ENCODE peak calls at places on chromosomes 11 and 22, in nine cellular contexts. N is AG20443, P is GM23248, S is HT1080, D is putamen, H is KG1, K is HTR-8/SVneo, W is kidney tubule cell, C is substantia nigra. A is an unnamed sample.

GRCh38 chr22:23089633-23090032 is 19.3 kb downstream of the GNAZ start:
- DNase-seq in N (no peak), P (no peak), S (no peak), D (no peak), H (no peak), K (no peak), W (no peak), C (no peak), A (no peak)

GRCh38 chr11:123182101-123182500 is 12.9 kb downstream of the CLMP start:
- DNase-seq in N (no peak), P (peak), S (no peak), D (no peak), H (no peak), K (no peak), W (no peak), C (no peak), A (no peak)

GRCh38 chr22:49976439-49977175 is 16.0 kb downstream of the PIM3 start:
- DNase-seq in N (no peak), P (no peak), S (no peak), D (peak), H (no peak), K (no peak), W (no peak), C (no peak), A (no peak)

GRCh38 chr22:37631448-37632173 is 7.9 kb upstream of the SH3BP1 start:
- DNase-seq in N (no peak), P (no peak), S (no peak), D (no peak), H (no peak), K (no peak), W (no peak), C (no peak), A (no peak)

GRCh38 chr22:44975444-44976262 is 34.2 kb downstream of the PHF21B start:
- DNase-seq in N (peak), P (peak), S (peak), D (peak), H (peak), K (peak), W (peak), C (peak), A (peak)

GRCh38 chr11:35752115-35752514 is 89.5 kb downstream of the TRIM44 start:
- DNase-seq in N (no peak), P (peak), S (peak), D (no peak), H (no peak), K (no peak), W (peak), C (no peak), A (no peak)

GRCh38 chr11:32297629-32298028 is 137.7 kb downstream of the WT1 start:
- DNase-seq in N (peak), P (peak), S (peak), D (peak), H (no peak), K (peak), W (peak), C (peak), A (peak)

GRCh38 chr11:9797300-9797699 is 133.4 kb downstream of the SWAP70 start:
- DNase-seq in N (no peak), P (peak), S (no peak), D (no peak), H (no peak), K (no peak), W (no peak), C (no peak), A (no peak)

GRCh38 chr11:94895971-94896370 is 77.4 kb downstream of the CWC15 start:
- DNase-seq in N (peak), P (peak), S (peak), D (no peak), H (no peak), K (no peak), W (peak), C (no peak), A (peak)

GRCh38 chr11:3002346-3002745 is 10.2 kb upstream of the NAP1L4 start:
- DNase-seq in N (no peak), P (no peak), S (no peak), D (no peak), H (no peak), K (no peak), W (no peak), C (no peak), A (no peak)

GRCh38 chr11:26245046-26245445 is 86.9 kb upstream of the ANO3 start:
- DNase-seq in N (peak), P (peak), S (no peak), D (no peak), H (no peak), K (no peak), W (peak), C (no peak), A (no peak)

GRCh38 chr11:3130269-3131071 is 34.6 kb downstream of the OSBPL5 start:
- DNase-seq in N (no peak), P (no peak), S (no peak), D (no peak), H (no peak), K (no peak), W (no peak), C (no peak), A (no peak)

GRCh38 chr22:35977136-35977535 is 51.5 kb downstream of the RBFOX2 start:
- DNase-seq in N (no peak), P (peak), S (no peak), D (no peak), H (no peak), K (no peak), W (no peak), C (no peak), A (peak)

A was measured in skeletal muscle cell.